ENCODE peak calls at places on chromosomes 2 and 18, in seven cellular contexts. P is smooth muscle cell of the brain vasculature, C is AG10803, N is endothelial cell, X is Peyer's patch, M is pons, L is GM18507. K is an unnamed sample.

GRCh38 chr2:24818721-24819167 is 25.5 kb downstream of the CENPO start:
- DNase-seq in P (no peak), C (no peak), N (no peak), X (no peak), M (no peak), L (no peak), K (no peak)

GRCh38 chr2:143732076-143732475 is 602.9 kb downstream of the ARHGAP15 start:
- DNase-seq in P (no peak), C (no peak), N (no peak), X (no peak), M (no peak), L (no peak), K (peak)

GRCh38 chr2:239836021-239836765 is 188.9 kb downstream of the NDUFA10 start:
- DNase-seq in P (no peak), C (no peak), N (no peak), X (no peak), M (no peak), L (no peak), K (no peak)

GRCh38 chr18:76274470-76275289 is 220.4 kb downstream of the ZNF516 start:
- DNase-seq in P (no peak), C (peak), N (peak), X (no peak), M (peak), L (no peak), K (peak)

GRCh38 chr2:11685906-11686470 is 16.0 kb upstream of the NTSR2 start:
- DNase-seq in P (no peak), C (no peak), N (no peak), X (no peak), M (no peak), L (no peak), K (no peak)

GRCh38 chr18:9495916-9496540 is 20.7 kb downstream of the RALBP1 start:
- DNase-seq in P (no peak), C (no peak), N (no peak), X (no peak), M (no peak), L (no peak), K (no peak)

GRCh38 chr18:69102959-69103358 is 297.7 kb upstream of the DOK6 start:
- DNase-seq in P (no peak), C (peak), N (no peak), X (no peak), M (no peak), L (no peak), K (no peak)

GRCh38 chr18:26429535-26429934 is 118.8 kb downstream of the KCTD1 start:
- DNase-seq in P (peak), C (peak), N (no peak), X (no peak), M (no peak), L (no peak), K (peak)

GRCh38 chr2:95353613-95354468 is 48.7 kb upstream of the FAHD2A start:
- DNase-seq in P (no peak), C (no peak), N (no peak), X (peak), M (no peak), L (no peak), K (no peak)

GRCh38 chr18:58692420-58693185 is 21.3 kb downstream of the MALT1 start:
- DNase-seq in P (no peak), C (no peak), N (no peak), X (no peak), M (no peak), L (no peak), K (no peak)

GRCh38 chr18:25873833-25874232 is 216.6 kb downstream of the SS18 start:
- DNase-seq in P (no peak), C (no peak), N (no peak), X (no peak), M (no peak), L (no peak), K (no peak)

GRCh38 chr2:176178271-176178806 is 10.1 kb upstream of the HOXD1 start:
- DNase-seq in P (no peak), C (peak), N (no peak), X (no peak), M (no peak), L (no peak), K (peak)

GRCh38 chr2:66577331-66578041 is 142.6 kb downstream of the MEIS1 start:
- DNase-seq in P (no peak), C (no peak), N (peak), X (no peak), M (no peak), L (no peak), K (peak)

GRCh38 chr2:21423854-21424253 is 300.1 kb downstream of the TDRD15 start:
- DNase-seq in P (no peak), C (no peak), N (no peak), X (no peak), M (no peak), L (no peak), K (no peak)

GRCh38 chr2:223989206-223989859 is 32.1 kb downstream of the MRPL44 start:
- DNase-seq in P (no peak), C (no peak), N (no peak), X (peak), M (no peak), L (no peak), K (no peak)

GRCh38 chr2:171260471-171261424 is 100.1 kb upstream of the TLK1 start:
- DNase-seq in P (no peak), C (no peak), N (no peak), X (no peak), M (no peak), L (no peak), K (no peak)

GRCh38 chr2:2873450-2873811 is 504.2 kb downstream of the EIPR1 start:
- DNase-seq in P (no peak), C (no peak), N (no peak), X (no peak), M (no peak), L (no peak), K (peak)

GRCh38 chr2:55718165-55719008 is 24.7 kb upstream of the PNPT1 start:
- DNase-seq in P (peak), C (peak), N (peak), X (no peak), M (peak), L (peak), K (peak)

GRCh38 chr18:3816601-3817363 is 366.8 kb downstream of the TGIF1 start:
- DNase-seq in P (no peak), C (peak), N (no peak), X (no peak), M (no peak), L (no peak), K (no peak)

GRCh38 chr2:86140969-86141392 is 34.9 kb downstream of the PTCD3 start:
- DNase-seq in P (no peak), C (peak), N (no peak), X (no peak), M (no peak), L (no peak), K (peak)

GRCh38 chr2:156581280-156581679 is 145.1 kb downstream of the GPD2 start:
- DNase-seq in P (no peak), C (no peak), N (no peak), X (no peak), M (no peak), L (no peak), K (no peak)

GRCh38 chr18:54360406-54360805 is 2.7 kb downstream of the C18orf54 start:
- DNase-seq in P (no peak), C (peak), N (no peak), X (no peak), M (no peak), L (no peak), K (no peak)

GRCh38 chr2:149617476-149617875 is 29.9 kb upstream of the MMADHC start:
- DNase-seq in P (no peak), C (peak), N (no peak), X (no peak), M (no peak), L (no peak), K (no peak)

GRCh38 chr2:86284401-86284841 is 53.0 kb downstream of the REEP1 start:
- DNase-seq in P (no peak), C (no peak), N (no peak), X (no peak), M (no peak), L (no peak), K (no peak)

GRCh38 chr18:13605477-13605876 is 120.9 kb downstream of the FAM210A start:
- DNase-seq in P (no peak), C (no peak), N (no peak), X (no peak), M (no peak), L (no peak), K (no peak)

GRCh38 chr2:103435010-103435409 is 673.2 kb downstream of the TMEM182 start:
- DNase-seq in P (no peak), C (no peak), N (no peak), X (no peak), M (no peak), L (no peak), K (no peak)

GRCh38 chr18:35571138-35571537 is 10.4 kb upstream of the GALNT1 start:
- DNase-seq in P (no peak), C (no peak), N (no peak), X (no peak), M (no peak), L (no peak), K (no peak)

GRCh38 chr2:206990335-206990734 is 51.0 kb downstream of the CPO start:
- DNase-seq in P (no peak), C (no peak), N (no peak), X (no peak), M (no peak), L (no peak), K (no peak)

K was measured in NCI-H69.